ENCODE peak calls at places on chromosomes 3 and 15, in four cellular contexts. One of them, this sample, is unnamed. For H3K27me3, the result is how much of the 10 kb centered on the place peaks cover.

GRCh38 chr15:60476713-60477112 is 2.2 kb downstream of the ICE2 start:
- DNase-seq in heart left ventricle: no peak
- DNase-seq in psoas muscle: no peak
- DNase-seq in ovary: no peak
- DNase-seq in this sample: no peak

GRCh38 chr3:47860206-47860605 is 57.3 kb downstream of the DHX30 start:
- DNase-seq in heart left ventricle: no peak
- DNase-seq in psoas muscle: no peak
- DNase-seq in ovary: no peak
- DNase-seq in this sample: no peak

GRCh38 chr3:69715204-69715603 is 24.1 kb upstream of the MITF start:
- DNase-seq in heart left ventricle: no peak
- DNase-seq in psoas muscle: no peak
- DNase-seq in ovary: no peak
- DNase-seq in this sample: no peak

GRCh38 chr3:111541911-111542483 is at the start of gene CD96:
- DNase-seq in heart left ventricle: no peak
- DNase-seq in psoas muscle: no peak
- DNase-seq in ovary: no peak
- DNase-seq in this sample: no peak

GRCh38 chr15:29432191-29433049 is 162.8 kb upstream of the NSMCE3 start:
- DNase-seq in heart left ventricle: no peak
- DNase-seq in psoas muscle: no peak
- DNase-seq in ovary: no peak
- DNase-seq in this sample: no peak

GRCh38 chr3:81829946-81830345 is 68.5 kb upstream of the GBE1 start:
- DNase-seq in heart left ventricle: no peak
- DNase-seq in psoas muscle: no peak
- DNase-seq in ovary: no peak
- DNase-seq in this sample: no peak

GRCh38 chr15:88904808-88905327 is 8.3 kb downstream of the MFGE8 start:
- DNase-seq in heart left ventricle: peak
- DNase-seq in psoas muscle: peak
- DNase-seq in ovary: peak
- DNase-seq in this sample: peak

GRCh38 chr15:31267161-31268107 is 59.2 kb upstream of the KLF13 start:
- DNase-seq in heart left ventricle: peak
- DNase-seq in psoas muscle: no peak
- DNase-seq in ovary: no peak
- DNase-seq in this sample: peak

GRCh38 chr15:39344662-39345141 is 236.2 kb upstream of the THBS1 start:
- DNase-seq in heart left ventricle: no peak
- DNase-seq in psoas muscle: no peak
- DNase-seq in ovary: no peak
- DNase-seq in this sample: no peak

GRCh38 chr3:114446605-114447004 is 152.8 kb downstream of the TIGIT start:
- DNase-seq in heart left ventricle: peak
- DNase-seq in psoas muscle: no peak
- DNase-seq in ovary: peak
- DNase-seq in this sample: no peak

GRCh38 chr15:43410572-43411214 is 39.8 kb downstream of the TUBGCP4 start:
- DNase-seq in heart left ventricle: no peak
- DNase-seq in psoas muscle: no peak
- DNase-seq in ovary: no peak
- DNase-seq in this sample: no peak

GRCh38 chr3:37183375-37183831 is 9.0 kb upstream of the LRRFIP2 start:
- DNase-seq in heart left ventricle: no peak
- DNase-seq in psoas muscle: no peak
- DNase-seq in ovary: no peak
- DNase-seq in this sample: no peak

GRCh38 chr3:12438318-12438717 is 46.0 kb upstream of the TSEN2 start:
- DNase-seq in heart left ventricle: no peak
- DNase-seq in psoas muscle: no peak
- DNase-seq in ovary: no peak
- DNase-seq in this sample: no peak
- H3K27me3 ChIP-seq in heart left ventricle: under half
- H3K27me3 ChIP-seq in psoas muscle: under half
- H3K27me3 ChIP-seq in ovary: under half
- H3K27me3 ChIP-seq in this sample: under half

GRCh38 chr15:45804028-45804427 is 169.2 kb downstream of the SQOR start:
- DNase-seq in heart left ventricle: no peak
- DNase-seq in psoas muscle: no peak
- DNase-seq in ovary: no peak
- DNase-seq in this sample: no peak
- TF ChIP-seq CTCF in heart left ventricle: no peak
- TF ChIP-seq CTCF in psoas muscle: no peak
- TF ChIP-seq CTCF in ovary: no peak
- TF ChIP-seq CTCF in this sample: no peak

GRCh38 chr15:74400313-74400850 is 32.9 kb upstream of the CYP11A1 start:
- DNase-seq in heart left ventricle: no peak
- DNase-seq in psoas muscle: no peak
- DNase-seq in ovary: no peak
- DNase-seq in this sample: no peak
- H3K4me3 ChIP-seq in heart left ventricle: no peak
- H3K4me3 ChIP-seq in psoas muscle: no peak
- H3K4me3 ChIP-seq in ovary: no peak
- H3K4me3 ChIP-seq in this sample: no peak

GRCh38 chr15:70083946-70084345 is 13.8 kb downstream of the TLE3 start:
- DNase-seq in heart left ventricle: no peak
- DNase-seq in psoas muscle: no peak
- DNase-seq in ovary: no peak
- DNase-seq in this sample: no peak
- H3K27me3 ChIP-seq in heart left ventricle: under half
- H3K27me3 ChIP-seq in psoas muscle: under half
- H3K27me3 ChIP-seq in ovary: under half
- H3K27me3 ChIP-seq in this sample: under half

GRCh38 chr15:40565333-40566238 is 744 bp upstream of the CCDC32 start:
- DNase-seq in heart left ventricle: no peak
- DNase-seq in psoas muscle: no peak
- DNase-seq in ovary: no peak
- DNase-seq in this sample: no peak

GRCh38 chr15:40569139-40569953 is at the start of gene RPUSD2:
- DNase-seq in heart left ventricle: peak
- DNase-seq in psoas muscle: peak
- DNase-seq in ovary: peak
- DNase-seq in this sample: peak

GRCh38 chr15:40562691-40563090 is 2.2 kb downstream of the CCDC32 start:
- DNase-seq in heart left ventricle: no peak
- DNase-seq in psoas muscle: no peak
- DNase-seq in ovary: peak
- DNase-seq in this sample: no peak

GRCh38 chr15:40564591-40565332 is at the start of gene CCDC32:
- DNase-seq in heart left ventricle: peak
- DNase-seq in psoas muscle: peak
- DNase-seq in ovary: peak
- DNase-seq in this sample: peak

DNA sequence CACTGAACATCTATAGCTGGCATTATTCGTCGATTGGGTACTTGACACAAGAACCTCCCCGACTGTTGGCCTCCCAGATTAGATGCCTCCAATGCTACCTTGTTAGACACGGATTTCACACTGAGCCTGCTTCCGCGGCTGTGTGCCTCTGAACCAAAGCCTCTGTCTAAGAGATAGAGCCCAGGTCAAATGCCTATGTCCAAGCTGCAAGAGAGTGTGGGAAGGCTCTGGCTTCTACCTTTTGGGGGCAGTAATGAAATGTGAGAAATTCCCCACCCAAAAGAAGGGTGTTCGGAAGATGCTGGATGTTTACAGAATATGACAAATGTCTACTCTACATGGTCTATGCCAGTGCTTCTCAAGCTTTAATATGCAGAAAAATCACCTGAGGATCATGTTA is 2.0 kb upstream of the RPUSD2 start:
- DNase-seq in heart left ventricle: no peak
- DNase-seq in psoas muscle: no peak
- DNase-seq in ovary: no peak
- DNase-seq in this sample: no peak
- TF ChIP-seq CTCF in heart left ventricle: no peak
- TF ChIP-seq CTCF in psoas muscle: no peak
- TF ChIP-seq CTCF in ovary: no peak
- TF ChIP-seq CTCF in this sample: no peak

GRCh38 chr15:80455051-80455648 is 51.0 kb downstream of the ARNT2 start:
- DNase-seq in heart left ventricle: no peak
- DNase-seq in psoas muscle: no peak
- DNase-seq in ovary: no peak
- DNase-seq in this sample: no peak
- H3K4me3 ChIP-seq in heart left ventricle: no peak
- H3K4me3 ChIP-seq in psoas muscle: no peak
- H3K4me3 ChIP-seq in ovary: no peak
- H3K4me3 ChIP-seq in this sample: no peak

DNA sequence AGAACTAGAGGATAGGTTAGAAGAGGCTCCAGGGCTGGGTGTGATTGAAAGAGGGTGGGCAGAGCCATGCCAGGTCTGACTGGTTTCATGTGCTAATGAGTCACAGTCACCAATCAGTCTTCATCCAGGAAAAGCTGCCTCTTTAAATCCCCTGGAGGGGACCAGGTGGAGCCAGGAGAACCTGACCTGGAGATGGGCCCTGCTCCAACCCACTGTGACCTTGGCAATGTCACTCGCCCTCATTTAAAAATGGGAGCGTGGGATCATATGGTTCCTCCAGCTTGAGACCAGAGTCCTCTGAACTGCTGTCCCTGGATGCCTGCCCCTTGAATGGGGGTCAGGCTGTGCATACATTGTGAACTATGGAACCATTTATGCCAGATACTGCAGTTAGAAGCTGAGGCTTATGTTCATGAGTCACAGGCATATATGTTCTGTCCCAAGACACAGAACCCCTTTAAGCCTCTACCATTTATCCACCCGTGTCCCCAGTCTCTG is 23.0 kb downstream of the HES1 start:
- DNase-seq in heart left ventricle: no peak
- DNase-seq in psoas muscle: no peak
- DNase-seq in ovary: no peak
- DNase-seq in this sample: no peak
- H3K27me3 ChIP-seq in heart left ventricle: under half
- H3K27me3 ChIP-seq in psoas muscle: under half
- H3K27me3 ChIP-seq in ovary: under half
- H3K27me3 ChIP-seq in this sample: under half

GRCh38 chr15:41876689-41877088 is 17.2 kb downstream of the SPTBN5 start:
- DNase-seq in heart left ventricle: no peak
- DNase-seq in psoas muscle: no peak
- DNase-seq in ovary: no peak
- DNase-seq in this sample: no peak

GRCh38 chr15:41872166-41872747 is 21.6 kb downstream of the SPTBN5 start:
- DNase-seq in heart left ventricle: no peak
- DNase-seq in psoas muscle: no peak
- DNase-seq in ovary: no peak
- DNase-seq in this sample: no peak

GRCh38 chr15:41876007-41876406 is 17.8 kb downstream of the SPTBN5 start:
- DNase-seq in heart left ventricle: no peak
- DNase-seq in psoas muscle: no peak
- DNase-seq in ovary: no peak
- DNase-seq in this sample: no peak

GRCh38 chr15:41873711-41874110 is 20.1 kb downstream of the SPTBN5 start:
- DNase-seq in heart left ventricle: no peak
- DNase-seq in psoas muscle: no peak
- DNase-seq in ovary: no peak
- DNase-seq in this sample: no peak

DNA sequence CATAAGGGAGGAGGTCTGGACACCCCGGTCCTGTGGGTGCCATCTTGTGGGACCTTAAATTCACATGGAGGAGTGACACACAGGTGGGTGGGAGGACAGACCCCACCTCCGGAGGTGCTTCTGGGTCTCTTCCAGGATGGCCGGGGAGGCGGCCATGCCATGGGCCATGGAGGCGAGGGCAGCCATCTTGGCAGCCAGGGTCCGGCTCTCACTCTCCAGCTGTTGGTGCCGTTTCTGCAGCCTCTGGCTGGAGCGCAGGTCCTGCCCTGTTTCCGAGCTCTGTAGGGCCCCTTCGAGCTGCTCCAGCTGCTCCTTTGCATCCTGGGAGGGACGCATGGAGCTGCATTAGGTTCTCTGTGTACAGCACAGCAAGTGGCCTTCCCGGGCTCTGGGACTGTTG is 19.1 kb downstream of the SPTBN5 start:
- DNase-seq in heart left ventricle: no peak
- DNase-seq in psoas muscle: no peak
- DNase-seq in ovary: no peak
- DNase-seq in this sample: no peak
- TF ChIP-seq CTCF in heart left ventricle: no peak
- TF ChIP-seq CTCF in psoas muscle: no peak
- TF ChIP-seq CTCF in ovary: no peak
- TF ChIP-seq CTCF in this sample: no peak

DNA sequence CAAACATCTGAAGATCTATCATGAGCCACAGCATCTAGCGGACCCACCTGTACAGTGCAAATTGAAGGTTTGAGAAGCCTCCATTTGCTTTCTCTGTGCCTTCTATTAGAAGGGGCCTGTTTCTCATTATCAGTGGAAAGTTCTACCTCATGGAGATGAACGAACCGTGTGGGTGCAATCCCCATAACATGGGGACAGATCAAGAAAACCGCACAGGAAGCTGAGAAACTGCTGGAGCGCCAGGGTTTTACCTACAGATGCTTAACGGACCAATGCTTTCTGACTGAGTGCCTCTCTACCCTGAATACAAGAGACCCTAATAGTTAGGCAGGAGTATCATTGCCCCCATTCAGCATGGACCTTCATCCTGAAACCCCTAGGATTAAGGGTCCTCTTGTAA is 53.5 kb downstream of the CYP19A1 start:
- DNase-seq in heart left ventricle: no peak
- DNase-seq in psoas muscle: no peak
- DNase-seq in ovary: no peak
- DNase-seq in this sample: no peak
- H3K4me3 ChIP-seq in heart left ventricle: no peak
- H3K4me3 ChIP-seq in psoas muscle: no peak
- H3K4me3 ChIP-seq in ovary: no peak
- H3K4me3 ChIP-seq in this sample: no peak

DNA sequence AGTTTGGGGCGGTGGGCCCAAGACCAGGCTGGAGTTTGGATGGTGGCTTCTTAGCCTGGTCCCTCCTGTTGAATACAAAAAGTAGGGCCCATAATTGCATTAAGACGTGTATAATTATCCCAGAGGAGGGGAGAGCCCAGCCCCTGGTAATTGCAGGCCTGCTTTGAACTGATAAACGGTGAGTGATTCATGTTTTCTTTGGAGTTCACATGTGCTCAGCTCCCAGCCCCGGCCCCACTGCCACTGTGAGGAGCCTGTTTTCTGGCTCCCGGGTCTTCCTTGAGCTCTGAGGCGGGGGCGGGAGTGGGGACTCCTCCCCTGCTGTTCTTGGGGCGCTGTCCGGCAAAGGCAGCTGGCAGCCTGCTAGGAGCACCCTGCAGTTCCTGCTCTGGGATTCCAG is 3.1 kb downstream of the PLXNA1 start:
- DNase-seq in heart left ventricle: no peak
- DNase-seq in psoas muscle: no peak
- DNase-seq in ovary: no peak
- DNase-seq in this sample: no peak
- H3K27me3 ChIP-seq in heart left ventricle: under half
- H3K27me3 ChIP-seq in psoas muscle: under half
- H3K27me3 ChIP-seq in ovary: under half
- H3K27me3 ChIP-seq in this sample: under half

This sample was measured in dorsolateral prefrontal cortex.